ENCODE peak calls at places on chromosomes 1 and 21, in four cellular contexts. Z is K562, R is HepG2, L is WTC11. M is an unnamed sample.

GRCh38 chr1:157136133-157136532 is 2.1 kb downstream of the ETV3 start:
- DNase-seq in Z (no peak), R (peak), L (no peak), M (no peak)

GRCh38 chr1:109498161-109498801 is 4.4 kb downstream of the CYB561D1 start:
- DNase-seq in Z (peak), R (no peak), L (peak), M (peak)

GRCh38 chr21:26105819-26106218 is 64.8 kb downstream of the APP start:
- DNase-seq in Z (no peak), R (no peak), L (no peak), M (no peak)

GRCh38 chr1:207808322-207808705 is 56.5 kb downstream of the CD46 start:
- DNase-seq in Z (no peak), R (no peak), L (no peak), M (no peak)

GRCh38 chr1:46425740-46426139 is 31.6 kb downstream of the FAAH start:
- DNase-seq in Z (no peak), R (no peak), L (no peak), M (no peak)

GRCh38 chr1:61639218-61639617 is 85.7 kb downstream of the TM2D1 start:
- DNase-seq in Z (no peak), R (no peak), L (no peak), M (no peak)

GRCh38 chr21:16020878-16021277 is 291.1 kb downstream of the USP25 start:
- DNase-seq in Z (no peak), R (no peak), L (no peak), M (no peak)

GRCh38 chr1:202293620-202294019 is 48.1 kb downstream of the UBE2T start:
- DNase-seq in Z (no peak), R (no peak), L (no peak), M (no peak)

GRCh38 chr1:53470155-53470554 is 11.0 kb downstream of the DMRTB1 start:
- DNase-seq in Z (peak), R (peak), L (peak), M (peak)

GRCh38 chr21:46035809-46036695 is 54.5 kb downstream of the COL6A1 start:
- DNase-seq in Z (peak), R (no peak), L (no peak), M (no peak)

GRCh38 chr21:46038871-46039397 is 57.4 kb downstream of the COL6A1 start:
- DNase-seq in Z (no peak), R (no peak), L (no peak), M (no peak)

GRCh38 chr21:46036696-46037337 is 55.2 kb downstream of the COL6A1 start:
- DNase-seq in Z (peak), R (no peak), L (no peak), M (no peak)

GRCh38 chr21:46038341-46038829 is 56.8 kb downstream of the COL6A1 start:
- DNase-seq in Z (no peak), R (no peak), L (no peak), M (no peak)

DNA sequence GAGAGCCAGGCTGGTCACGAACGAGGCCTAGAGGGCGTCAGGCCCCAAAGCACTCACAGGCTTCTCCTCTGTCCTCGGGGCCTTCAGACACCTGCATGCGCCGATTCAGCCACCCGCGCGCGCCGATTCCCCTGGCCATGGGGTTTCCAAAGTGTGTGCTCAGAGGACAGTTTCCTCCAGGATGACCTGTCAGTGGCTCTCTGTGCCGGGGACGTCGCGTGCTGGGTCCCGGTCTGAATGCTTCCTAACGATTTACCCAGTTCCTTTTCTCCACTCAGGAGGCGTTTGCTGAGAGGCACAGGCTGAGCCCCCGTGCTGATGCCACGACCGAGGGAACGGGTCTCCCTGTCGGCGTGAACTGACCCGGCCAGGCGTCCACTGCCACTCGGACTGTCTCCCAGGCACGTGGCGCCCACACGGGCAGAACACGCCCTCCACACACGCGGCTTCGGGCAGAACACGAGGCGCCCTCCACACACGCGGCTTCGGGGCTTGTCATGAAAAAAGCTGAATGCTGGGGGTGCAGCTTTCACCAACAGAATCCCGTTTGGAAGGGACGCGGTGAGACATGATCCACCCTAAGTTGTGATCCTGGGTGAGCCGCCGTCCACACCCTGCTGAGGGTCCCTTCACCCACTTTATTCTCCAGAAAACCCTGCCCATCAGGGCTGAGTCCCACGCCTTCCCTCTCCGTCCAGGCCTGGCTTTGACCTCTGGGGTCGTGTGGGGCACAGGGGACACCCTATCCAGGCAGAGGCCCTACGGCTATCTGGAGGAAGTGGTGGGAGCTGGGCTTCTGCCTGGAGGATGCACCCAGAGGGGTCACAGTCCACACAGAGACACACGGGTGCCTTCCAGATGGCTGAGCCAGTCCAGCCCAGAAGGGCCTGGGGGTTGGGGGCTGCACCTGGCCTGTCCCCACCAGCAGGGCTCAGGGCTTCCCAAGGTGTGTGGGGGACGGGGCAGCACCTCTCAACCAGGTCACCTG is 56.1 kb downstream of the COL6A1 start:
- DNase-seq in Z (no peak), R (no peak), L (no peak), M (no peak)
- TF ChIP-seq SP1 in Z (no peak), R (no peak), L (no peak), M (no peak)

GRCh38 chr1:205259361-205259832 is 31.7 kb downstream of the TMCC2 start:
- DNase-seq in Z (no peak), R (no peak), L (no peak), M (no peak)
- TF ChIP-seq ELF4 in Z (no peak), R (no peak), L (no peak), M (no peak)

DNA sequence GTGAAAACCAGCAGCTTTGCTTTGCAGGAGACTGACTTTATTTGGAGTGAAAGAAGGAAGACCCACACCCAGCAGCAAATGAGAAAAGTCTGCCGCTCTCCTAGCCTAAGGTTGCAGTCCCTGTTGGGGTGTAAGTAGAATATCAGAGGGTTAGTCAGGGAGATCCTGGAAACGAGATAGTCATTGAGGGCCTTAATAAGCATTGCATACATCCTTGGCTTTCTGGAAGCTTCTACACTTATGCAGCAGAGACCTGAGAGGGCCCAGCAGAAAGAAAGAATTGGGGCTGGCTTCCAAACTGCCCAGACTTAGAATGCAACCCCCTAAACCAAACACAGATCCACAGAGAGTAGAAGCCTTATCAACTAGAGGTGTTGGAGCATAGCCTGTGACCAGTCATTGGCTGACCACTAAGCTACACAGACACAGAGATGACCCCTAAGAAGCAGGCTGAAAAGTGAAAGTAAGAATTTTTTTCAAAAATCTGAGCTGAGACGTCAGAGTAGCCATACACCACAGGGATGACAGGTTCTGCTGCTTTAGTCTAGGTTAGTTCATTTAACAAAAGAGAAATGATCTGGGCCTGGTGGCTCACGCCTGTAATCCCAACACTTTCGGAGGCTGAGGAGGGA is 98.4 kb downstream of the LYPLAL1 start:
- DNase-seq in Z (no peak), R (no peak), L (no peak), M (no peak)
- TF ChIP-seq SP1 in Z (no peak), R (no peak), L (no peak), M (no peak)

GRCh38 chr21:37281993-37282392 is 14.9 kb upstream of the VPS26C start:
- DNase-seq in Z (no peak), R (no peak), L (peak), M (no peak)
- TF ChIP-seq ELF4 in Z (no peak), R (no peak), L (no peak), M (no peak)

DNA sequence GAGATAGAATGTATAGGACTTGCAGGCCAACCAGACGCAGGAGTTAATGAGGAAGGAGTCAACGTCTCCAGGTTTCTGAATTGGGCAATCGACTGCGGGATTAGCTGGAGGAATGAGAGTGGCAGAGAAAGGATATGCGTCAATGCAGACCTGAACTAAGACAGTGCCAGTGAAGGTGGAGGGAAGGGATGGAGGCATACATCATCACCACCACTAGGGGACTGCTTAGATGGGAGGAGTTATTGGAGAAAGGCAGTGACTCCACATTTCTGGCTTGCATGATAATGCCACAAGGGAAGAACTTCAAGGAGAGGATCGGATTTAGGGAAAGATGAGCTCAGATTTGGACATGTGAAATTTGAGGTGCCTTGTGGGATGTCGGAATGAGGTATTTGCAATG is 17.4 kb downstream of the VASH2 start:
- DNase-seq in Z (peak), R (peak), L (peak), M (peak)
- TF ChIP-seq SP1 in Z (no peak), R (no peak), L (no peak), M (no peak)

M was measured in HEK293T.